ENCODE peak calls at places on chromosomes 12 and 14, in nine cellular contexts. One of them, this sample, is unnamed.
A peak's percentile ranks its signal among the peaks of the same experiment; 100 is the strongest.

GRCh38 chr12:22046968-22047390 is 961 bp downstream of the CMAS start:
- DNase-seq in hepatocyte: no peak
- DNase-seq in mammary epithelial cell: no peak
- DNase-seq in HepG2: no peak
- DNase-seq in HCT116: no peak
- DNase-seq in MM.1S: no peak
- DNase-seq in neural progenitor cell: no peak
- DNase-seq in neuronal stem cell: no peak
- DNase-seq in fibroblast of lung: no peak
- DNase-seq in this sample: no peak

GRCh38 chr12:105445261-105446015 is 114.9 kb downstream of the C12orf75 start:
- DNase-seq in neuronal stem cell: no peak
- DNase-seq in hepatocyte: peak; percentile 30
- DNase-seq in HepG2: peak; percentile 5
- DNase-seq in HCT116: no peak
- DNase-seq in fibroblast of lung: peak; percentile 90
- DNase-seq in neural progenitor cell: peak; percentile 48
- DNase-seq in mammary epithelial cell: peak; percentile 48
- DNase-seq in MM.1S: no peak
- DNase-seq in this sample: no peak

GRCh38 chr12:107011519-107011918 is 24.6 kb upstream of the MTERF2 start:
- DNase-seq in fibroblast of lung: no peak
- DNase-seq in MM.1S: no peak
- DNase-seq in hepatocyte: no peak
- DNase-seq in neuronal stem cell: no peak
- DNase-seq in HCT116: no peak
- DNase-seq in neural progenitor cell: no peak
- DNase-seq in HepG2: no peak
- DNase-seq in mammary epithelial cell: no peak
- DNase-seq in this sample: no peak

GRCh38 chr12:19927661-19928060 is 440.7 kb upstream of the PDE3A start:
- DNase-seq in HepG2: no peak
- DNase-seq in mammary epithelial cell: no peak
- DNase-seq in neuronal stem cell: no peak
- DNase-seq in fibroblast of lung: peak; percentile 62
- DNase-seq in MM.1S: no peak
- DNase-seq in hepatocyte: no peak
- DNase-seq in neural progenitor cell: no peak
- DNase-seq in HCT116: no peak
- DNase-seq in this sample: no peak

GRCh38 chr14:90318016-90318415 is 13.7 kb downstream of the NRDE2 start:
- DNase-seq in mammary epithelial cell: no peak
- DNase-seq in neural progenitor cell: no peak
- DNase-seq in fibroblast of lung: no peak
- DNase-seq in MM.1S: no peak
- DNase-seq in HepG2: no peak
- DNase-seq in neuronal stem cell: no peak
- DNase-seq in HCT116: no peak
- DNase-seq in hepatocyte: no peak
- DNase-seq in this sample: no peak

GRCh38 chr14:90518941-90519256 is 122.1 kb downstream of the CALM1 start:
- DNase-seq in neuronal stem cell: no peak
- DNase-seq in HepG2: peak; percentile 53
- DNase-seq in neural progenitor cell: peak; percentile 47
- DNase-seq in hepatocyte: peak; percentile 22
- DNase-seq in fibroblast of lung: no peak
- DNase-seq in HCT116: peak; percentile 37
- DNase-seq in mammary epithelial cell: no peak
- DNase-seq in MM.1S: peak; percentile 8
- DNase-seq in this sample: peak; percentile 49

GRCh38 chr12:65446901-65447300 is 168.4 kb downstream of the MSRB3 start:
- DNase-seq in hepatocyte: no peak
- DNase-seq in HepG2: no peak
- DNase-seq in fibroblast of lung: no peak
- DNase-seq in neuronal stem cell: no peak
- DNase-seq in HCT116: no peak
- DNase-seq in neural progenitor cell: no peak
- DNase-seq in mammary epithelial cell: no peak
- DNase-seq in MM.1S: no peak
- DNase-seq in this sample: no peak

GRCh38 chr14:23633160-23633701 is 2.9 kb upstream of the DHRS2 start:
- DNase-seq in HCT116: no peak
- DNase-seq in fibroblast of lung: no peak
- DNase-seq in neuronal stem cell: no peak
- DNase-seq in HepG2: peak; percentile 91
- DNase-seq in hepatocyte: peak; percentile 55
- DNase-seq in neural progenitor cell: peak; percentile 11
- DNase-seq in MM.1S: no peak
- DNase-seq in mammary epithelial cell: no peak
- DNase-seq in this sample: no peak

GRCh38 chr12:74171478-74171909 is 366.1 kb upstream of the ATXN7L3B start:
- DNase-seq in HCT116: no peak
- DNase-seq in neural progenitor cell: no peak
- DNase-seq in hepatocyte: no peak
- DNase-seq in MM.1S: no peak
- DNase-seq in mammary epithelial cell: no peak
- DNase-seq in fibroblast of lung: no peak
- DNase-seq in neuronal stem cell: no peak
- DNase-seq in HepG2: no peak
- DNase-seq in this sample: no peak

GRCh38 chr12:18723752-18724151 is 14.1 kb downstream of the PLCZ1 start:
- DNase-seq in mammary epithelial cell: peak; percentile 96
- DNase-seq in neuronal stem cell: no peak
- DNase-seq in HCT116: peak; percentile 73
- DNase-seq in HepG2: no peak
- DNase-seq in MM.1S: no peak
- DNase-seq in hepatocyte: peak; percentile 41
- DNase-seq in neural progenitor cell: no peak
- DNase-seq in fibroblast of lung: peak; percentile 85
- DNase-seq in this sample: no peak

GRCh38 chr12:103673487-103673886 is 86.4 kb downstream of the STAB2 start:
- DNase-seq in fibroblast of lung: no peak
- DNase-seq in neuronal stem cell: no peak
- DNase-seq in HepG2: no peak
- DNase-seq in hepatocyte: peak; percentile 14
- DNase-seq in HCT116: no peak
- DNase-seq in MM.1S: no peak
- DNase-seq in mammary epithelial cell: no peak
- DNase-seq in neural progenitor cell: no peak
- DNase-seq in this sample: no peak

GRCh38 chr12:54277823-54278276 is 2.1 kb downstream of the CBX5 start:
- DNase-seq in fibroblast of lung: peak; percentile 61
- DNase-seq in MM.1S: no peak
- DNase-seq in HepG2: no peak
- DNase-seq in mammary epithelial cell: no peak
- DNase-seq in neuronal stem cell: no peak
- DNase-seq in hepatocyte: no peak
- DNase-seq in neural progenitor cell: no peak
- DNase-seq in HCT116: no peak
- DNase-seq in this sample: no peak

GRCh38 chr12:19893514-19893913 is 454.2 kb downstream of the AEBP2 start:
- DNase-seq in hepatocyte: peak; percentile 35
- DNase-seq in mammary epithelial cell: peak; percentile 6
- DNase-seq in neuronal stem cell: no peak
- DNase-seq in fibroblast of lung: peak; percentile 55
- DNase-seq in HepG2: no peak
- DNase-seq in MM.1S: peak; percentile 58
- DNase-seq in HCT116: peak; percentile 8
- DNase-seq in neural progenitor cell: no peak
- DNase-seq in this sample: no peak

GRCh38 chr14:36580141-36580855 is 2.1 kb downstream of the NKX2-8 start:
- DNase-seq in neural progenitor cell: peak; percentile 48
- DNase-seq in hepatocyte: no peak
- DNase-seq in MM.1S: no peak
- DNase-seq in neuronal stem cell: no peak
- DNase-seq in HepG2: no peak
- DNase-seq in fibroblast of lung: no peak
- DNase-seq in mammary epithelial cell: no peak
- DNase-seq in HCT116: no peak
- DNase-seq in this sample: no peak

GRCh38 chr14:36582011-36582873 is at the start of gene NKX2-8:
- DNase-seq in MM.1S: no peak
- DNase-seq in hepatocyte: peak; percentile 19
- DNase-seq in neural progenitor cell: peak; percentile 60
- DNase-seq in mammary epithelial cell: peak; percentile 19
- DNase-seq in HepG2: no peak
- DNase-seq in HCT116: peak; percentile 21
- DNase-seq in neuronal stem cell: no peak
- DNase-seq in fibroblast of lung: no peak
- DNase-seq in this sample: no peak

GRCh38 chr14:36582874-36583241 is 444 bp upstream of the NKX2-8 start:
- DNase-seq in MM.1S: no peak
- DNase-seq in neuronal stem cell: no peak
- DNase-seq in hepatocyte: no peak
- DNase-seq in mammary epithelial cell: no peak
- DNase-seq in HCT116: no peak
- DNase-seq in HepG2: no peak
- DNase-seq in fibroblast of lung: no peak
- DNase-seq in neural progenitor cell: peak; percentile 35
- DNase-seq in this sample: no peak

GRCh38 chr14:36579573-36580140 is 2.8 kb downstream of the NKX2-8 start:
- DNase-seq in hepatocyte: no peak
- DNase-seq in neuronal stem cell: no peak
- DNase-seq in mammary epithelial cell: no peak
- DNase-seq in MM.1S: no peak
- DNase-seq in HepG2: no peak
- DNase-seq in fibroblast of lung: no peak
- DNase-seq in HCT116: no peak
- DNase-seq in neural progenitor cell: peak; percentile 44
- DNase-seq in this sample: no peak

GRCh38 chr14:36580856-36581831 is 1.3 kb downstream of the NKX2-8 start:
- DNase-seq in HCT116: no peak
- DNase-seq in MM.1S: no peak
- DNase-seq in neuronal stem cell: no peak
- DNase-seq in neural progenitor cell: peak; percentile 83
- DNase-seq in hepatocyte: peak; percentile 67
- DNase-seq in mammary epithelial cell: peak; percentile 80
- DNase-seq in fibroblast of lung: peak; percentile 52
- DNase-seq in HepG2: no peak
- DNase-seq in this sample: no peak
- H3K4me3 ChIP-seq in HCT116: peak overlapping the region; percentile 84
- H3K4me3 ChIP-seq in MM.1S: no peak overlapping the region
- H3K4me3 ChIP-seq in neuronal stem cell: peak overlapping the region; percentile 40
- H3K4me3 ChIP-seq in neural progenitor cell: peak overlapping the region; percentile 55
- H3K4me3 ChIP-seq in hepatocyte: peak overlapping the region; percentile 33
- H3K4me3 ChIP-seq in mammary epithelial cell: peak overlapping the region; percentile 53
- H3K4me3 ChIP-seq in fibroblast of lung: peak overlapping the region; percentile 41
- H3K4me3 ChIP-seq in HepG2: no peak overlapping the region
- H3K4me3 ChIP-seq in this sample: no peak overlapping the region

GRCh38 chr12:101832030-101832429 is 1.3 kb upstream of the GNPTAB start:
- DNase-seq in mammary epithelial cell: no peak
- DNase-seq in fibroblast of lung: no peak
- DNase-seq in HepG2: no peak
- DNase-seq in neural progenitor cell: no peak
- DNase-seq in hepatocyte: no peak
- DNase-seq in neuronal stem cell: no peak
- DNase-seq in HCT116: no peak
- DNase-seq in MM.1S: no peak
- DNase-seq in this sample: no peak
- H2AFZ ChIP-seq in mammary epithelial cell: no peak overlapping the region
- H2AFZ ChIP-seq in fibroblast of lung: no peak overlapping the region
- H2AFZ ChIP-seq in HepG2: no peak overlapping the region
- H2AFZ ChIP-seq in neural progenitor cell: peak overlapping the region; percentile 100
- H2AFZ ChIP-seq in hepatocyte: no peak overlapping the region
- H2AFZ ChIP-seq in neuronal stem cell: no peak overlapping the region
- H2AFZ ChIP-seq in HCT116: peak overlapping the region; percentile 100
- H2AFZ ChIP-seq in MM.1S: no peak overlapping the region
- H2AFZ ChIP-seq in this sample: peak overlapping the region; percentile 99

DNA sequence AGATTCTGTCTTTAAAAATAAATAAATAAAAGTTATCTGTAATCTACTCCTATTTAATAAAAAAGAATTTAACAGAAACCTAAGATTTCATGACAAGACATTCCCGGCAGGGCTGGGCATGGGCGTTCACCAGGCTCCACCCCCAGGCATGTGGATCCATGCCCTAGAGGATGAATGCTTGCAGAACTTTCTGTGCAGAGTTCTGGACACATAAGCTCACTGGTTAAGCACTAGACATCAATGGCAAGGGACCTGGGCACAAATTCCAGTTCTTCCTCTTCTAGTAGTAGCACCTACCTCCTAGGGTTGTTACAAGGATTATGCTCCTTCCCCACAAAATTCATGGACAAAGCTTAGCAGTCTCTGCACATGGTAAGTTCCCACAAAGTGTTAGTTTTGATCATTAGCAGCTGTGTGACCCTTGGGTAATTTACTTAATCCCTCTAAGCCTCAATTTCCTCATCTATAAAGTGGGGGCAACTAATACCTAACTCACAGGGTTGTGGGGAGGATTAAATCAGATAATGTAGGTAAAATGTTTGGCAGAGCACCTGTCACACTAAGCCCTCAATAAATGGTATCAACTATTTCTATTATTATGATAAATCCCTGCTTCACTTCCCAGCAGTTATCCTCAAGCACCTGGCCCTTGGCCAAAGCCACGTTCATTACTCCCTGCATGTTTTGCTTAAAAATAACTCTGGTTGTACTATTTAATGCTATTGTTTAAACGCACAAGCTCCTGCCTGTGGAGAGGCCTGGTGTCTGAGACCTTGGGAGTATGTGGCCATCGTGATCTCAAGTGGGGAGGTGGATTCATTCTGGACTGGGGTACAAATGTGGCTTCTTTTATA is 9.8 kb downstream of the GALNT6 start:
- DNase-seq in MM.1S: no peak
- DNase-seq in mammary epithelial cell: no peak
- DNase-seq in hepatocyte: no peak
- DNase-seq in neuronal stem cell: no peak
- DNase-seq in HepG2: no peak
- DNase-seq in HCT116: no peak
- DNase-seq in neural progenitor cell: no peak
- DNase-seq in fibroblast of lung: peak; percentile 66
- DNase-seq in this sample: no peak
- H3K4me3 ChIP-seq in MM.1S: no peak overlapping the region
- H3K4me3 ChIP-seq in mammary epithelial cell: no peak overlapping the region
- H3K4me3 ChIP-seq in hepatocyte: no peak overlapping the region
- H3K4me3 ChIP-seq in neuronal stem cell: no peak overlapping the region
- H3K4me3 ChIP-seq in HepG2: no peak overlapping the region
- H3K4me3 ChIP-seq in HCT116: no peak overlapping the region
- H3K4me3 ChIP-seq in neural progenitor cell: no peak overlapping the region
- H3K4me3 ChIP-seq in fibroblast of lung: no peak overlapping the region
- H3K4me3 ChIP-seq in this sample: no peak overlapping the region

DNA sequence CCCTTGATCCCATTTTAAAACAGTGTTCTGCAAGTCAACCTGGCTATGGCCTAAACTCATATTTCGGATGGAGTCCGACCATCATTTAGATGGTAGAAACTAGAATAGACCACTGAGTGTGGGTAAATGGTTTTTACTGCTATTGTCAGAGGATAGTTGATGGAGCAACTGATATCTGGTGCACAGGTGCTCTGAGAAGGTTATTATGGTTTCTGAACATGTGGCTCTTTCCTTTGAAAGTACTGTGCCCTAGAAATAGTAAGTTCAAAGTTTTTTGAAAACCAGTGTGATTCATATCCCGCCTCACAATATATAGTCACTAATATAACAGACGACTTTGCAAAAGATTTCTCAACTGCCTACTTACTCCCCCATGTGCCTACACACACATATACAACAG is 64.4 kb upstream of the BTG1 start:
- DNase-seq in MM.1S: peak; percentile 89
- DNase-seq in HepG2: no peak
- DNase-seq in fibroblast of lung: no peak
- DNase-seq in hepatocyte: no peak
- DNase-seq in neural progenitor cell: no peak
- DNase-seq in mammary epithelial cell: no peak
- DNase-seq in HCT116: no peak
- DNase-seq in neuronal stem cell: no peak
- DNase-seq in this sample: peak; percentile 37
- H2AFZ ChIP-seq in MM.1S: peak overlapping the region; percentile 40
- H2AFZ ChIP-seq in HepG2: no peak overlapping the region
- H2AFZ ChIP-seq in fibroblast of lung: no peak overlapping the region
- H2AFZ ChIP-seq in hepatocyte: no peak overlapping the region
- H2AFZ ChIP-seq in neural progenitor cell: no peak overlapping the region
- H2AFZ ChIP-seq in mammary epithelial cell: no peak overlapping the region
- H2AFZ ChIP-seq in HCT116: no peak overlapping the region
- H2AFZ ChIP-seq in neuronal stem cell: no peak overlapping the region
- H2AFZ ChIP-seq in this sample: peak overlapping the region; percentile 94

This sample was measured in OCI-LY7.